ENCODE peak calls at places on chromosomes 2 and 18, in eight cellular contexts. M, S, I, K, C, B, F and P are unnamed samples.

GRCh38 chr2:79370976-79371550 is 141.8 kb upstream of the CTNNA2 start:
- DNase-seq in M (no peak), S (no peak), I (no peak), K (no peak), C (no peak), B (no peak), F (no peak), P (no peak)

GRCh38 chr2:210172219-210172575 is 988 bp upstream of the KANSL1L start:
- DNase-seq in M (no peak), S (no peak), I (no peak), K (peak), C (no peak), B (no peak), F (no peak), P (no peak)

GRCh38 chr2:174025271-174026121 is 60.3 kb upstream of the SP3 start:
- DNase-seq in M (no peak), S (peak), I (no peak), K (peak), C (peak), B (peak), F (no peak), P (no peak)

GRCh38 chr2:152042636-152043615 is 55.9 kb downstream of the CACNB4 start:
- DNase-seq in M (no peak), S (no peak), I (no peak), K (no peak), C (no peak), B (no peak), F (no peak), P (no peak)

GRCh38 chr2:70984576-70985282 is 6.3 kb downstream of the ANKRD53 start:
- DNase-seq in M (peak), S (peak), I (peak), K (peak), C (peak), B (peak), F (peak), P (no peak)

GRCh38 chr2:170401187-170401586 is 223.2 kb downstream of the MYO3B start:
- DNase-seq in M (no peak), S (no peak), I (no peak), K (no peak), C (no peak), B (no peak), F (no peak), P (no peak)

GRCh38 chr2:212928681-212929080 is 222.7 kb downstream of the IKZF2 start:
- DNase-seq in M (no peak), S (no peak), I (no peak), K (peak), C (no peak), B (no peak), F (no peak), P (no peak)

GRCh38 chr2:54945401-54946219 is 104.6 kb downstream of the RTN4 start:
- DNase-seq in M (no peak), S (peak), I (peak), K (peak), C (peak), B (peak), F (no peak), P (peak)

GRCh38 chr2:201182650-201183372 is at the start of gene CASP10:
- DNase-seq in M (no peak), S (peak), I (no peak), K (peak), C (no peak), B (no peak), F (peak), P (no peak)

GRCh38 chr2:168641636-168642035 is 160.8 kb upstream of the NOSTRIN start:
- DNase-seq in M (no peak), S (peak), I (no peak), K (peak), C (no peak), B (no peak), F (no peak), P (no peak)

GRCh38 chr2:88903744-88904353 is 212.4 kb downstream of the RPIA start:
- DNase-seq in M (no peak), S (peak), I (peak), K (peak), C (no peak), B (no peak), F (no peak), P (no peak)

GRCh38 chr2:12493031-12493513 is 223.7 kb upstream of the TRIB2 start:
- DNase-seq in M (no peak), S (peak), I (peak), K (peak), C (no peak), B (no peak), F (no peak), P (no peak)

GRCh38 chr2:9330639-9331270 is 92.6 kb downstream of the ITGB1BP1 start:
- DNase-seq in M (no peak), S (no peak), I (no peak), K (no peak), C (no peak), B (no peak), F (no peak), P (no peak)

GRCh38 chr18:63421514-63421913 is 762 bp downstream of the VPS4B start:
- DNase-seq in M (no peak), S (peak), I (no peak), K (no peak), C (no peak), B (no peak), F (no peak), P (no peak)

GRCh38 chr2:3449106-3449505 is 69.6 kb downstream of the TRAPPC12 start:
- DNase-seq in M (no peak), S (peak), I (no peak), K (peak), C (no peak), B (no peak), F (no peak), P (no peak)